ENCODE peak calls at places on chromosome 17, in ten cellular contexts. One of them, this sample, is unnamed.

GRCh38 chr17:33205552-33205951 is 87.5 kb downstream of the ASIC2 start:
- DNase-seq in stimulated activated CD8-positive, alpha-beta memory T cell treated with anti-CD3 and anti-CD28 coated beads, Interleukin-12 subunit alpha, Interleukin-12 subunit beta, amount 100 ng/mL, for 4 hours: no peak
- DNase-seq in HCT116: no peak
- DNase-seq in progenitor cell of endocrine pancreas: no peak
- DNase-seq in KG1: no peak
- DNase-seq in HL-60: no peak
- DNase-seq in Peyer's patch: no peak
- DNase-seq in NCI-H1092: no peak
- DNase-seq in uterus: no peak
- DNase-seq in HFFc6: no peak
- DNase-seq in this sample: no peak

GRCh38 chr17:58279016-58279671 is 1.6 kb downstream of the MPO start:
- DNase-seq in HCT116: no peak
- DNase-seq in KG1: no peak
- DNase-seq in progenitor cell of endocrine pancreas: no peak
- DNase-seq in HFFc6: no peak
- DNase-seq in stimulated activated CD8-positive, alpha-beta memory T cell treated with anti-CD3 and anti-CD28 coated beads, Interleukin-12 subunit alpha, Interleukin-12 subunit beta, amount 100 ng/mL, for 4 hours: no peak
- DNase-seq in Peyer's patch: no peak
- DNase-seq in HL-60: peak
- DNase-seq in NCI-H1092: no peak
- DNase-seq in uterus: no peak
- DNase-seq in this sample: no peak

GRCh38 chr17:7912927-7913524 is 3.1 kb downstream of the RNF227 start:
- DNase-seq in progenitor cell of endocrine pancreas: no peak
- DNase-seq in HFFc6: peak
- DNase-seq in KG1: no peak
- DNase-seq in Peyer's patch: peak
- DNase-seq in uterus: peak
- DNase-seq in NCI-H1092: peak
- DNase-seq in HL-60: peak
- DNase-seq in HCT116: peak
- DNase-seq in stimulated activated CD8-positive, alpha-beta memory T cell treated with anti-CD3 and anti-CD28 coated beads, Interleukin-12 subunit alpha, Interleukin-12 subunit beta, amount 100 ng/mL, for 4 hours: no peak
- DNase-seq in this sample: no peak

GRCh38 chr17:80866050-80866793 is 125.4 kb upstream of the CHMP6 start:
- DNase-seq in HCT116: peak
- DNase-seq in KG1: peak
- DNase-seq in HFFc6: peak
- DNase-seq in Peyer's patch: peak
- DNase-seq in stimulated activated CD8-positive, alpha-beta memory T cell treated with anti-CD3 and anti-CD28 coated beads, Interleukin-12 subunit alpha, Interleukin-12 subunit beta, amount 100 ng/mL, for 4 hours: peak
- DNase-seq in HL-60: peak
- DNase-seq in NCI-H1092: peak
- DNase-seq in uterus: peak
- DNase-seq in progenitor cell of endocrine pancreas: no peak
- DNase-seq in this sample: no peak

GRCh38 chr17:45848868-45849535 is 4.3 kb downstream of the SPPL2C start:
- DNase-seq in stimulated activated CD8-positive, alpha-beta memory T cell treated with anti-CD3 and anti-CD28 coated beads, Interleukin-12 subunit alpha, Interleukin-12 subunit beta, amount 100 ng/mL, for 4 hours: no peak
- DNase-seq in uterus: no peak
- DNase-seq in HCT116: no peak
- DNase-seq in HFFc6: no peak
- DNase-seq in NCI-H1092: peak
- DNase-seq in KG1: no peak
- DNase-seq in HL-60: no peak
- DNase-seq in Peyer's patch: no peak
- DNase-seq in progenitor cell of endocrine pancreas: no peak
- DNase-seq in this sample: no peak

GRCh38 chr17:32569171-32570080 is 82.6 kb downstream of the CDK5R1 start:
- DNase-seq in Peyer's patch: peak
- DNase-seq in HL-60: no peak
- DNase-seq in uterus: no peak
- DNase-seq in stimulated activated CD8-positive, alpha-beta memory T cell treated with anti-CD3 and anti-CD28 coated beads, Interleukin-12 subunit alpha, Interleukin-12 subunit beta, amount 100 ng/mL, for 4 hours: no peak
- DNase-seq in NCI-H1092: no peak
- DNase-seq in KG1: no peak
- DNase-seq in progenitor cell of endocrine pancreas: no peak
- DNase-seq in HCT116: no peak
- DNase-seq in HFFc6: peak
- DNase-seq in this sample: no peak

GRCh38 chr17:74119049-74119580 is 84.4 kb upstream of the RPL38 start:
- DNase-seq in HCT116: no peak
- DNase-seq in HFFc6: no peak
- DNase-seq in Peyer's patch: peak
- DNase-seq in stimulated activated CD8-positive, alpha-beta memory T cell treated with anti-CD3 and anti-CD28 coated beads, Interleukin-12 subunit alpha, Interleukin-12 subunit beta, amount 100 ng/mL, for 4 hours: no peak
- DNase-seq in uterus: no peak
- DNase-seq in KG1: no peak
- DNase-seq in NCI-H1092: no peak
- DNase-seq in progenitor cell of endocrine pancreas: no peak
- DNase-seq in HL-60: no peak
- DNase-seq in this sample: no peak

GRCh38 chr17:65556014-65556909 is 5.2 kb downstream of the AXIN2 start:
- DNase-seq in HL-60: peak
- DNase-seq in Peyer's patch: peak
- DNase-seq in NCI-H1092: peak
- DNase-seq in HFFc6: peak
- DNase-seq in uterus: peak
- DNase-seq in KG1: peak
- DNase-seq in HCT116: peak
- DNase-seq in progenitor cell of endocrine pancreas: peak
- DNase-seq in stimulated activated CD8-positive, alpha-beta memory T cell treated with anti-CD3 and anti-CD28 coated beads, Interleukin-12 subunit alpha, Interleukin-12 subunit beta, amount 100 ng/mL, for 4 hours: peak
- DNase-seq in this sample: no peak

GRCh38 chr17:1776328-1776727 is 14.5 kb downstream of the SERPINF1 start:
- DNase-seq in HCT116: no peak
- DNase-seq in NCI-H1092: no peak
- DNase-seq in HFFc6: no peak
- DNase-seq in Peyer's patch: no peak
- DNase-seq in stimulated activated CD8-positive, alpha-beta memory T cell treated with anti-CD3 and anti-CD28 coated beads, Interleukin-12 subunit alpha, Interleukin-12 subunit beta, amount 100 ng/mL, for 4 hours: no peak
- DNase-seq in uterus: no peak
- DNase-seq in HL-60: no peak
- DNase-seq in KG1: no peak
- DNase-seq in progenitor cell of endocrine pancreas: no peak
- DNase-seq in this sample: no peak

GRCh38 chr17:67025216-67025792 is 19.1 kb upstream of the CACNG1 start:
- DNase-seq in progenitor cell of endocrine pancreas: no peak
- DNase-seq in HCT116: no peak
- DNase-seq in KG1: no peak
- DNase-seq in uterus: no peak
- DNase-seq in stimulated activated CD8-positive, alpha-beta memory T cell treated with anti-CD3 and anti-CD28 coated beads, Interleukin-12 subunit alpha, Interleukin-12 subunit beta, amount 100 ng/mL, for 4 hours: no peak
- DNase-seq in Peyer's patch: peak
- DNase-seq in HL-60: no peak
- DNase-seq in HFFc6: no peak
- DNase-seq in NCI-H1092: no peak
- DNase-seq in this sample: no peak

GRCh38 chr17:45388604-45389325 is 43.9 kb downstream of the ARHGAP27 start:
- DNase-seq in stimulated activated CD8-positive, alpha-beta memory T cell treated with anti-CD3 and anti-CD28 coated beads, Interleukin-12 subunit alpha, Interleukin-12 subunit beta, amount 100 ng/mL, for 4 hours: no peak
- DNase-seq in HFFc6: peak
- DNase-seq in HL-60: no peak
- DNase-seq in KG1: no peak
- DNase-seq in Peyer's patch: no peak
- DNase-seq in NCI-H1092: no peak
- DNase-seq in progenitor cell of endocrine pancreas: no peak
- DNase-seq in uterus: no peak
- DNase-seq in HCT116: no peak
- DNase-seq in this sample: no peak

GRCh38 chr17:17700251-17700969 is 19.2 kb downstream of the RAI1 start:
- DNase-seq in progenitor cell of endocrine pancreas: no peak
- DNase-seq in HL-60: no peak
- DNase-seq in HFFc6: no peak
- DNase-seq in stimulated activated CD8-positive, alpha-beta memory T cell treated with anti-CD3 and anti-CD28 coated beads, Interleukin-12 subunit alpha, Interleukin-12 subunit beta, amount 100 ng/mL, for 4 hours: no peak
- DNase-seq in uterus: no peak
- DNase-seq in NCI-H1092: no peak
- DNase-seq in KG1: no peak
- DNase-seq in Peyer's patch: no peak
- DNase-seq in HCT116: no peak
- DNase-seq in this sample: no peak

GRCh38 chr17:79809530-79810137 is 12.8 kb upstream of the CBX8 start:
- DNase-seq in HCT116: no peak
- DNase-seq in NCI-H1092: peak
- DNase-seq in uterus: no peak
- DNase-seq in stimulated activated CD8-positive, alpha-beta memory T cell treated with anti-CD3 and anti-CD28 coated beads, Interleukin-12 subunit alpha, Interleukin-12 subunit beta, amount 100 ng/mL, for 4 hours: no peak
- DNase-seq in KG1: no peak
- DNase-seq in HFFc6: no peak
- DNase-seq in HL-60: no peak
- DNase-seq in progenitor cell of endocrine pancreas: no peak
- DNase-seq in Peyer's patch: no peak
- DNase-seq in this sample: no peak

GRCh38 chr17:42304187-42305030 is 16.1 kb downstream of the STAT5A start:
- DNase-seq in progenitor cell of endocrine pancreas: no peak
- DNase-seq in HFFc6: no peak
- DNase-seq in uterus: no peak
- DNase-seq in KG1: no peak
- DNase-seq in Peyer's patch: no peak
- DNase-seq in NCI-H1092: no peak
- DNase-seq in HL-60: no peak
- DNase-seq in HCT116: no peak
- DNase-seq in stimulated activated CD8-positive, alpha-beta memory T cell treated with anti-CD3 and anti-CD28 coated beads, Interleukin-12 subunit alpha, Interleukin-12 subunit beta, amount 100 ng/mL, for 4 hours: no peak
- DNase-seq in this sample: no peak

This sample was measured in AG09309.